ENCODE peak calls at places on chromosomes 5 and 9, in four cellular contexts. L, N, M and R are unnamed samples.

GRCh38 chr5:68086857-68087256 is 128.7 kb upstream of the PIK3R1 start:
- DNase-seq in L (no peak), N (no peak), M (no peak), R (no peak)

GRCh38 chr5:14123974-14124482 is 19.1 kb upstream of the TRIO start:
- DNase-seq in M (no peak), N (no peak), L (no peak), R (no peak)

GRCh38 chr9:33852216-33852826 is 35.4 kb downstream of the UBE2R2 start:
- DNase-seq in L (peak), M (peak), N (peak), R (peak)

GRCh38 chr9:2761424-2761823 is 44.1 kb downstream of the KCNV2 start:
- DNase-seq in L (no peak), M (no peak), N (no peak), R (no peak)

GRCh38 chr9:126151671-126152050 is 175.0 kb upstream of the MVB12B start:
- DNase-seq in L (no peak), M (peak), N (no peak), R (no peak)

GRCh38 chr9:135924628-135925338 is 17.4 kb upstream of the CAMSAP1 start:
- DNase-seq in N (peak), L (no peak), M (no peak), R (no peak)

GRCh38 chr9:36485647-36486453 is 85.8 kb upstream of the RNF38 start:
- DNase-seq in M (no peak), N (peak), L (no peak), R (no peak)

GRCh38 chr5:42943931-42944631 is 96.0 kb downstream of the ANXA2R start:
- DNase-seq in N (peak), M (no peak), L (no peak), R (no peak)

GRCh38 chr5:33433303-33434255 is 7.2 kb upstream of the TARS1 start:
- DNase-seq in L (no peak), N (no peak), M (no peak), R (no peak)

GRCh38 chr9:21974542-21975409 is 19.4 kb downstream of the CDKN2A start:
- DNase-seq in N (peak), M (peak), L (peak), R (no peak)

GRCh38 chr5:134129411-134130238 is 15.1 kb downstream of the TCF7 start:
- DNase-seq in N (no peak), M (peak), L (no peak), R (no peak)

GRCh38 chr9:95772320-95773060 is 103.0 kb upstream of the ERCC6L2 start:
- DNase-seq in L (no peak), M (no peak), N (peak), R (no peak)

GRCh38 chr5:39570418-39571027 is 145.7 kb upstream of the DAB2 start:
- DNase-seq in M (no peak), N (no peak), L (no peak), R (no peak)

GRCh38 chr5:175690586-175690985 is 32.7 kb downstream of the HRH2 start:
- DNase-seq in M (peak), L (no peak), N (no peak), R (no peak)

GRCh38 chr9:35686222-35687203 is 3.2 kb downstream of the TPM2 start:
- DNase-seq in M (no peak), N (no peak), L (no peak), R (no peak)

GRCh38 chr5:134100283-134101011 is 14.0 kb upstream of the TCF7 start:
- DNase-seq in N (peak), L (peak), M (peak), R (peak)

GRCh38 chr9:110767559-110768063 is 99.0 kb downstream of the MUSK start:
- DNase-seq in M (no peak), L (no peak), N (no peak), R (no peak)

GRCh38 chr9:95182854-95183563 is 134.5 kb downstream of the FANCC start:
- DNase-seq in L (no peak), M (no peak), N (peak), R (no peak)

GRCh38 chr9:94941211-94941875 is 214.8 kb downstream of the AOPEP start:
- DNase-seq in N (no peak), M (no peak), L (no peak), R (no peak)

GRCh38 chr9:33230756-33231691 is 8.9 kb upstream of the SPINK4 start:
- DNase-seq in N (no peak), M (no peak), L (no peak), R (no peak)

GRCh38 chr5:165290535-165290934 is 1785.1 kb downstream of the MAT2B start:
- DNase-seq in L (no peak), N (no peak), M (no peak), R (no peak)

GRCh38 chr5:81361600-81361999 is 32.3 kb downstream of the ACOT12 start:
- DNase-seq in N (no peak), L (no peak), M (no peak), R (no peak)

GRCh38 chr5:172502969-172503368 is 48.6 kb upstream of the SH3PXD2B start:
- DNase-seq in N (peak), M (peak), L (no peak), R (no peak)

GRCh38 chr9:8628771-8629170 is 829.2 kb upstream of the DMAC1 start:
- DNase-seq in N (no peak), L (no peak), M (no peak), R (no peak)